ENCODE peak calls at places on chromosomes 2 and 18, in nine cellular contexts. X is mesothelial cell of epicardium; D is Ammon's horn; C is heart right ventricle; S is stimulated activated naive CD4-positive, alpha-beta T cell treated with Interleukin-2 at 50 U/mL for 16 hours; O is AG04450; P is T-helper 1 cell; J is psoas muscle; N is mammary epithelial cell. Z is an unnamed sample.

GRCh38 chr2:12636837-12637581 is 79.7 kb upstream of the TRIB2 start:
- DNase-seq in O (no peak), N (no peak), J (no peak), X (no peak), D (no peak), C (no peak), S (no peak), P (no peak), Z (no peak)

GRCh38 chr2:29397039-29397438 is 281.8 kb downstream of the CLIP4 start:
- DNase-seq in P (no peak), O (no peak), J (no peak), C (no peak), D (no peak), N (no peak), X (no peak), S (no peak), Z (no peak)

GRCh38 chr18:24530630-24531111 is 70.2 kb downstream of the HRH4 start:
- DNase-seq in P (no peak), X (no peak), J (no peak), S (no peak), O (no peak), C (no peak), N (peak; percentile 57), D (peak; percentile 80), Z (peak; percentile 22)

GRCh38 chr18:56036673-56037072 is 448.7 kb upstream of the TCF4 start:
- DNase-seq in P (no peak), N (no peak), C (no peak), J (no peak), S (no peak), O (peak; percentile 4), X (no peak), D (no peak), Z (no peak)

GRCh38 chr2:179751184-179751809 is 110.1 kb downstream of the ZNF385B start:
- DNase-seq in X (no peak), O (no peak), N (peak; percentile 9), C (no peak), D (peak; percentile 16), J (no peak), P (no peak), S (no peak), Z (no peak)

GRCh38 chr2:113240150-113240914 is 38.4 kb downstream of the PAX8 start:
- DNase-seq in N (peak; percentile 95), D (peak; percentile 85), X (no peak), S (no peak), P (no peak), C (peak; percentile 89), O (peak; percentile 83), J (peak; percentile 93), Z (peak; percentile 92)

GRCh38 chr2:85594715-85595377 is 699 bp upstream of the RNF181 start:
- DNase-seq in S (no peak), O (no peak), X (no peak), C (no peak), P (no peak), D (no peak), J (peak; percentile 23), N (no peak), Z (no peak)

GRCh38 chr18:40056085-40056484 is 1898.9 kb upstream of the PIK3C3 start:
- DNase-seq in O (no peak), S (no peak), J (peak; percentile 53), N (no peak), X (no peak), D (no peak), C (no peak), P (no peak), Z (no peak)

GRCh38 chr18:8703781-8704301 is 1.5 kb upstream of the MTCL1 start:
- DNase-seq in S (no peak), O (no peak), D (no peak), N (no peak), C (no peak), J (no peak), P (no peak), X (no peak), Z (no peak)

GRCh38 chr2:190578158-190579057 is 43.9 kb upstream of the NEMP2 start:
- DNase-seq in S (no peak), X (no peak), P (no peak), J (no peak), D (peak; percentile 45), N (peak; percentile 81), O (no peak), C (no peak), Z (peak; percentile 73)

GRCh38 chr18:2002604-2003003 is 568.7 kb downstream of the METTL4 start:
- DNase-seq in C (peak; percentile 8), X (no peak), O (no peak), S (no peak), N (no peak), J (no peak), P (no peak), D (no peak), Z (no peak)

GRCh38 chr2:65299246-65299645 is 71.6 kb downstream of the ACTR2 start:
- DNase-seq in C (no peak), X (no peak), N (peak; percentile 43), O (no peak), S (peak; percentile 57), J (no peak), D (no peak), P (no peak), Z (no peak)

GRCh38 chr2:240662681-240663080 is 20.0 kb downstream of the AQP12B start:
- DNase-seq in P (no peak), X (no peak), S (no peak), O (no peak), D (no peak), J (no peak), N (no peak), C (no peak), Z (no peak)

GRCh38 chr2:102806250-102806837 is 44.5 kb downstream of the TMEM182 start:
- DNase-seq in X (peak; percentile 77), D (peak; percentile 77), O (peak; percentile 27), S (peak; percentile 2), J (peak; percentile 83), N (peak; percentile 58), C (peak; percentile 48), P (no peak), Z (no peak)

GRCh38 chr2:222864296-222864695 is 3.5 kb downstream of the ACSL3 start:
- DNase-seq in C (no peak), N (peak; percentile 46), P (no peak), X (no peak), S (no peak), O (peak; percentile 44), J (no peak), D (no peak), Z (no peak)

GRCh38 chr2:45776160-45776955 is 124.9 kb downstream of the PRKCE start:
- DNase-seq in N (no peak), D (no peak), S (no peak), O (no peak), X (no peak), J (no peak), P (no peak), C (no peak), Z (no peak)

GRCh38 chr2:12959935-12960334 is 243.2 kb downstream of the TRIB2 start:
- DNase-seq in S (no peak), J (no peak), N (no peak), P (no peak), X (no peak), C (no peak), D (no peak), O (no peak), Z (no peak)

Z was measured in epithelial cell of prostate.